ENCODE peak calls at places on chromosomes 7 and 10, in eight cellular contexts. G, L, K, T, E, W, O and J are unnamed samples.

GRCh38 chr7:19400771-19401254 is 255.6 kb upstream of the FERD3L start:
- DNase-seq in W (no peak), G (no peak), E (no peak), L (no peak), O (no peak), K (no peak), T (no peak), J (no peak)

GRCh38 chr7:48280100-48280499 is 108.8 kb downstream of the ABCA13 start:
- DNase-seq in W (no peak), T (no peak), G (no peak), O (peak), K (peak), E (peak), L (no peak), J (peak)

GRCh38 chr10:85915245-85915846 is 451.2 kb downstream of the GRID1 start:
- DNase-seq in K (no peak), W (no peak), G (no peak), O (no peak), L (no peak), T (no peak), E (no peak), J (no peak)

GRCh38 chr10:113945687-113946085 is 91.2 kb downstream of the NHLRC2 start:
- DNase-seq in L (no peak), K (no peak), T (no peak), W (no peak), O (no peak), G (no peak), E (no peak), J (no peak)

GRCh38 chr7:103124429-103124979 is 24.4 kb downstream of the NAPEPLD start:
- DNase-seq in E (no peak), T (no peak), G (no peak), O (no peak), W (no peak), L (no peak), K (no peak), J (no peak)

GRCh38 chr7:130650616-130651015 is 17.9 kb downstream of the COPG2 start:
- DNase-seq in W (no peak), O (no peak), E (no peak), K (no peak), L (no peak), G (no peak), T (peak), J (no peak)

GRCh38 chr10:1299041-1299726 is 243.0 kb downstream of the WDR37 start:
- DNase-seq in G (no peak), E (no peak), L (no peak), K (no peak), O (no peak), T (no peak), W (no peak), J (no peak)

GRCh38 chr10:105068497-105068896 is 427.4 kb downstream of the SORCS3 start:
- DNase-seq in L (no peak), O (peak), W (no peak), K (no peak), E (no peak), T (no peak), G (no peak), J (peak)

GRCh38 chr10:69232252-69232651 is 12.1 kb downstream of the HKDC1 start:
- DNase-seq in T (no peak), E (peak), K (peak), O (no peak), G (no peak), L (no peak), W (no peak), J (peak)

GRCh38 chr7:16114633-16115032 is 306.7 kb downstream of the CRPPA start:
- DNase-seq in E (peak), O (no peak), W (no peak), G (no peak), K (no peak), T (peak), L (no peak), J (peak)

GRCh38 chr10:103776878-103777591 is 78.3 kb downstream of the SH3PXD2A start:
- DNase-seq in O (no peak), E (no peak), W (no peak), L (no peak), K (no peak), T (no peak), G (no peak), J (no peak)

GRCh38 chr7:119175916-119176627 is 951.6 kb downstream of the ANKRD7 start:
- DNase-seq in K (peak), L (no peak), T (peak), O (no peak), E (peak), G (peak), W (no peak), J (peak)

GRCh38 chr7:252216-252965 is 37.6 kb upstream of the FOXL3 start:
- DNase-seq in E (no peak), L (no peak), T (no peak), G (no peak), O (no peak), K (no peak), W (no peak), J (no peak)

GRCh38 chr10:62048919-62049636 is 147.6 kb downstream of the ARID5B start:
- DNase-seq in G (peak), E (peak), L (peak), K (peak), O (peak), T (peak), W (peak), J (peak)

GRCh38 chr7:107725138-107725740 is 18.7 kb upstream of the CBLL1 start:
- DNase-seq in G (no peak), L (peak), W (no peak), O (no peak), T (peak), K (peak), E (peak), J (peak)

GRCh38 chr7:150520145-150520544 is 5.5 kb downstream of the GIMAP7 start:
- DNase-seq in K (no peak), O (no peak), T (no peak), G (no peak), L (peak), E (no peak), W (no peak), J (no peak)

GRCh38 chr7:52684388-52684787 is 351.0 kb upstream of the POM121L12 start:
- DNase-seq in L (no peak), T (no peak), K (no peak), W (no peak), G (no peak), O (no peak), E (no peak), J (no peak)

GRCh38 chr7:115825736-115826135 is 204.8 kb downstream of the TFEC start:
- DNase-seq in L (no peak), E (peak), T (no peak), K (peak), O (no peak), G (no peak), W (no peak), J (peak)

GRCh38 chr10:131750171-131750895 is 150.5 kb upstream of the PPP2R2D start:
- DNase-seq in K (no peak), W (no peak), G (no peak), E (no peak), L (no peak), T (no peak), O (no peak), J (no peak)

GRCh38 chr7:78563186-78563585 is 764.6 kb downstream of the PHTF2 start:
- DNase-seq in T (no peak), W (no peak), K (no peak), G (no peak), L (no peak), O (no peak), E (no peak), J (no peak)

GRCh38 chr7:93036807-93037206 is 81.0 kb downstream of the SAMD9 start:
- DNase-seq in E (no peak), K (no peak), W (no peak), T (no peak), G (no peak), L (no peak), O (no peak), J (no peak)

GRCh38 chr10:49750546-49750945 is 11.6 kb downstream of the OGDHL start:
- DNase-seq in L (no peak), W (no peak), T (no peak), G (no peak), E (no peak), K (no peak), O (no peak), J (no peak)

GRCh38 chr7:76002139-76002538 is 7.7 kb upstream of the TMEM120A start:
- DNase-seq in K (no peak), L (no peak), W (no peak), E (no peak), O (no peak), T (no peak), G (no peak), J (no peak)

GRCh38 chr7:30770936-30771858 is at the start of gene MINDY4:
- DNase-seq in T (no peak), O (no peak), E (peak), W (peak), G (peak), L (peak), K (peak), J (peak)

GRCh38 chr7:96479015-96479645 is 157.2 kb upstream of the SLC25A13 start:
- DNase-seq in L (no peak), G (no peak), W (no peak), T (no peak), K (no peak), O (no peak), E (no peak), J (peak)

GRCh38 chr10:13371879-13372470 is 23.9 kb upstream of the SEPHS1 start:
- DNase-seq in L (peak), O (no peak), T (peak), K (peak), W (no peak), G (peak), E (peak), J (peak)

GRCh38 chr7:138324905-138325304 is 135.2 kb upstream of the TRIM24 start:
- DNase-seq in O (no peak), T (peak), W (no peak), L (no peak), K (no peak), E (no peak), G (no peak), J (no peak)